ENCODE peak calls at places on chromosome 22, in seven cellular contexts. V, G, P, R, S, C and O are unnamed samples.

GRCh38 chr22:35839811-35840739 is 122.4 kb downstream of the APOL5 start:
- DNase-seq in V (peak; percentile 88), G (peak; percentile 72), P (peak; percentile 89), R (peak; percentile 94), S (peak; percentile 92), C (peak; percentile 98), O (peak; percentile 58)

GRCh38 chr22:22196833-22197477 is 47.6 kb upstream of the VPREB1 start:
- DNase-seq in V (no peak), G (no peak), P (no peak), R (no peak), S (no peak), C (no peak), O (no peak)

GRCh38 chr22:22578702-22579424 is 19.8 kb upstream of the PRAME start:
- DNase-seq in V (no peak), G (no peak), P (no peak), R (no peak), S (peak; percentile 37), C (peak; percentile 40), O (no peak)

GRCh38 chr22:50545522-50546325 is at the start of gene KLHDC7B:
- DNase-seq in V (peak; percentile 56), G (no peak), P (no peak), R (no peak), S (no peak), C (peak; percentile 67), O (no peak)

GRCh38 chr22:29113329-29113728 is 40.5 kb downstream of the KREMEN1 start:
- DNase-seq in V (no peak), G (no peak), P (no peak), R (no peak), S (no peak), C (peak; percentile 49), O (no peak)

GRCh38 chr22:41308544-41308947 is 7.2 kb downstream of the ZC3H7B start:
- DNase-seq in V (no peak), G (no peak), P (no peak), R (no peak), S (peak; percentile 53), C (no peak), O (no peak)

GRCh38 chr22:23564276-23564675 is 15.8 kb downstream of the IGLL1 start:
- DNase-seq in V (no peak), G (no peak), P (no peak), R (no peak), S (no peak), C (no peak), O (peak; percentile 40)

GRCh38 chr22:24330636-24331035 is 60.0 kb downstream of the SPECC1L start:
- DNase-seq in V (no peak), G (no peak), P (peak; percentile 24), R (no peak), S (no peak), C (no peak), O (no peak)

GRCh38 chr22:35314161-35314942 is 14.7 kb downstream of the TOM1 start:
- DNase-seq in V (no peak), G (no peak), P (no peak), R (no peak), S (no peak), C (no peak), O (no peak)

GRCh38 chr22:30347255-30347892 is 9.3 kb downstream of the SF3A1 start:
- DNase-seq in V (no peak), G (no peak), P (no peak), R (no peak), S (no peak), C (no peak), O (no peak)

GRCh38 chr22:35330258-35330861 is 30.7 kb downstream of the TOM1 start:
- DNase-seq in V (no peak), G (peak; percentile 63), P (peak; percentile 78), R (no peak), S (peak; percentile 94), C (peak; percentile 91), O (peak; percentile 85)

GRCh38 chr22:37534445-37534844 is 15.2 kb upstream of the CARD10 start:
- DNase-seq in V (no peak), G (no peak), P (no peak), R (no peak), S (no peak), C (no peak), O (no peak)

GRCh38 chr22:37535159-37535558 is 15.9 kb upstream of the CARD10 start:
- DNase-seq in V (no peak), G (no peak), P (no peak), R (no peak), S (no peak), C (no peak), O (no peak)

GRCh38 chr22:37542959-37543358 is 17.3 kb upstream of the CDC42EP1 start:
- DNase-seq in V (no peak), G (no peak), P (no peak), R (no peak), S (no peak), C (no peak), O (no peak)

GRCh38 chr22:37533995-37534394 is 14.8 kb upstream of the CARD10 start:
- DNase-seq in V (no peak), G (no peak), P (no peak), R (no peak), S (no peak), C (peak; percentile 84), O (no peak)

DNA sequence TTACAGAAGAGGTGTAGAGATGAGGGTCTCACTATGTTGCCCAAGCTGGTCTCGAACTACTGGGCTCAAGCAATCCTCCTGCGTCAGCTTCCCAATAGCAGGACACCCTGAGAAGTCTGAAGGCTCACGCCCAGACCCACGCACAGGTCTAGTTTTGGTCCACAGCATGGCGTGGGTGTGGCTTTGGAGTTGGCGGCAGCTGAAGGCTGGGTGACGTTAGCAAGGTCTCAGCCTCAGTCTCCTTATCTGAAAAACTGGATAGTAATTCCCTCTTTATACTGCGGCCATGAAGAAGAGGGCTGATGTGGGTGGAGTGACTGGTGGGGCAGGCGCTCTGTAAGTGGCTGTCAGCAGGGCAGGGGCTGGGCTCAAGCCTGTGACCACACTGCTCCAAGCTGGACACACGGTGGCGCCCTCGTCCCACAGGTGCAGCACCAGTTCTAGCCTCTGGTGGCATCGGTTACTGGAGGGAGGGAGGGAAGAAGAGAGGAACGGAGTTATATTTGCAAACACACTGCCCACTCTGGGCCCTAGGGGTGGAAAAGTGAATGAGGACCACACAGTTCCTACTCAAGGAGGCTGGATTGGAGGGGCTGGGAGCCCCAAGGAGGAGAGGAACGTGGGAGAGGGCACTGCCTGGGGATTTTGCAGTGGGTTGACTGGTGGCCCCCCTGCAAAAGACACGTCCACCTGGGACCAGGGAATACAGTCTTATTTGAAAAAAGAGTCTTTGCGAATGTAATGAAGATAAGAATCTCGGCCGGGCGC is 19.6 kb upstream of the CARD10 start:
- DNase-seq in V (peak; percentile 94), G (peak; percentile 95), P (peak; percentile 95), R (peak; percentile 94), S (peak; percentile 97), C (peak; percentile 93), O (peak; percentile 96)
- H3K4me1 ChIP-seq in V (peaks cover 12% of the 10 kb centered on the region), G (peaks cover 58% of the 10 kb centered on the region), P (peaks cover 3% of the 10 kb centered on the region), R (no peaks in the 10 kb centered on the region), S (no peaks in the 10 kb centered on the region), C (peaks cover 5% of the 10 kb centered on the region), O (no peaks in the 10 kb centered on the region)

DNA sequence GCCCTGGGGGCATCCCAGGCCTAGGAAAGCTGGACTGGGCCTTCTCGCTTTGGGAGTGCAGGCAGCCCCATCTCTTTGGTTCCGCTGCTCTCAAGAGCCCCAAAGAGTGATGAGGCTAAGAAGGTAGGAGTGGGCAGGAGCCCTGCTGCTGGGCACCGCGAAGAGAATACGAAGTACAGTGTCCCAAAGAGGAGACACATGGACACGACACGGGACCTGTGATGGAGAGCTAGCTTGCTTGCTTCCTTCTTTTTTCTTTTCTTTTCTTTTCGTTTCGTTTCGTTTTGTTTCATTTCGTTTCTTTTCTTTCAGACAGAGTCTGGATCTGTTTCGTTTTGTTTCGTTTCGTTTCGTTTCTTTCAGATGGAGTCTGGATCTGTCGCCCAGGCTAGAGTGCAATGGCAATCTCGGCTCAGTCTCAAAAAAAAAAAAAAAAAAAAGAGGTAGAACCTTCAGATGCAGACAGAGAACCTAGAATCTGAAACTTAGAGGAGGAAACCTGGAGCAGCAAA is 10.6 kb downstream of the MGAT3 start:
- DNase-seq in V (no peak), G (no peak), P (no peak), R (no peak), S (no peak), C (no peak), O (no peak)
- H3K4me3 ChIP-seq in V (no peak overlapping the region), G (no peak overlapping the region), P (no peak overlapping the region), R (no peak overlapping the region), S (no peak overlapping the region), C (no peak overlapping the region), O (no peak overlapping the region)

GRCh38 chr22:20553947-20554741 is 46.7 kb downstream of the MED15 start:
- DNase-seq in V (no peak), G (no peak), P (no peak), R (no peak), S (peak; percentile 67), C (no peak), O (no peak)

GRCh38 chr22:20551805-20552449 is 44.5 kb downstream of the MED15 start:
- DNase-seq in V (no peak), G (no peak), P (no peak), R (no peak), S (no peak), C (no peak), O (peak; percentile 77)

GRCh38 chr22:20552913-20553401 is 45.5 kb downstream of the MED15 start:
- DNase-seq in V (no peak), G (no peak), P (no peak), R (no peak), S (no peak), C (peak; percentile 79), O (no peak)

GRCh38 chr22:20550851-20551744 is 43.7 kb downstream of the MED15 start:
- DNase-seq in V (no peak), G (no peak), P (peak; percentile 40), R (peak; percentile 59), S (peak; percentile 83), C (peak; percentile 54), O (no peak)

DNA sequence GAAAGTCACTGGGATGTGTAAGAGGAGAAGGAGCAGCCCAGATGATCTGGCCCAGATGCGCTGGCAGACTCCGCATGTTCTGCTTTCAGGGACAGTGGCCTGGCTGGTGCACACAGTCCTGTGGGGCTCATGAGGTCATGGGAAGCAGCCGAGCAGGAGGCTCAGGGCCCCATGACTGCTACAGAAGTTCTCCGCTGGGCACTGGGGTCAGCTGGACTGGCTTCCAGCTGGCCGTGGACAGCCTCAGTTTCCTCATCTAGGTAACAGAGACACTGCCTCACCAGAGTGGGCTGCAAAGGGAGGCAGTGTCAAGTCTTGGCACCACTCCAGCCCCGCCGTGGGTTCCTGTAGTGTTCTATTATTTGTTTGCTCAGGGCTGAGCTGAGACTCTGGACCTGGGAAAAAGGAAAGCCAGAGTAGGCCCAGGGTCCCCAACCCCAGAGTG is 45.1 kb downstream of the MED15 start:
- DNase-seq in V (no peak), G (peak; percentile 52), P (peak; percentile 83), R (no peak), S (peak; percentile 95), C (peak; percentile 57), O (peak; percentile 88)
- H3K4me1 ChIP-seq in V (peaks cover 9% of the 10 kb centered on the region), G (peaks cover 92% of the 10 kb centered on the region), P (peaks cover 72% of the 10 kb centered on the region), R (peaks cover 25% of the 10 kb centered on the region), S (peaks cover 62% of the 10 kb centered on the region), C (peaks cover 52% of the 10 kb centered on the region), O (peaks cover 34% of the 10 kb centered on the region)

GRCh38 chr22:46539169-46539568 is 1.7 kb upstream of the CELSR1 start:
- DNase-seq in V (no peak), G (no peak), P (no peak), R (no peak), S (no peak), C (no peak), O (no peak)
- H3K4me3 ChIP-seq in V (no peak overlapping the region), G (peak overlapping the region; percentile 70), P (no peak overlapping the region), R (peak overlapping the region; percentile 88), S (no peak overlapping the region), C (no peak overlapping the region), O (no peak overlapping the region)

GRCh38 chr22:42356547-42356946 is 75.7 kb downstream of the NFAM1 start:
- DNase-seq in V (no peak), G (no peak), P (no peak), R (no peak), S (no peak), C (no peak), O (no peak)
- H3K4me1 ChIP-seq in V (no peaks in the 10 kb centered on the region), G (peaks cover 12% of the 10 kb centered on the region), P (no peaks in the 10 kb centered on the region), R (peaks cover 10% of the 10 kb centered on the region), S (no peaks in the 10 kb centered on the region), C (no peaks in the 10 kb centered on the region), O (no peaks in the 10 kb centered on the region)

GRCh38 chr22:17237031-17237668 is 17.9 kb upstream of the ADA2 start:
- DNase-seq in V (no peak), G (no peak), P (no peak), R (no peak), S (no peak), C (no peak), O (no peak)
- H3K4me3 ChIP-seq in V (no peak overlapping the region), G (no peak overlapping the region), P (no peak overlapping the region), R (no peak overlapping the region), S (no peak overlapping the region), C (no peak overlapping the region), O (no peak overlapping the region)